ENCODE peak calls at places on chromosome 4, in eight cellular contexts. L, R, V, F, E, C, M and Q are unnamed samples.

GRCh38 chr4:93144644-93145043 is 683.9 kb upstream of the ATOH1 start:
- DNase-seq in L (no peak), R (no peak), V (no peak), F (no peak), E (no peak), C (no peak), M (no peak), Q (no peak)

GRCh38 chr4:129094347-129094746 is 1.0 kb upstream of the SCLT1 start:
- DNase-seq in L (peak), R (no peak), V (no peak), F (no peak), E (no peak), C (no peak), M (no peak), Q (no peak)

GRCh38 chr4:106868381-106869035 is 167.6 kb downstream of the DKK2 start:
- DNase-seq in L (no peak), R (no peak), V (peak), F (no peak), E (no peak), C (no peak), M (no peak), Q (no peak)

GRCh38 chr4:68951806-68952585 is 392 bp upstream of the UGT2A3 start:
- DNase-seq in L (no peak), R (no peak), V (no peak), F (no peak), E (no peak), C (no peak), M (no peak), Q (no peak)

GRCh38 chr4:10117424-10118354 is 1.1 kb upstream of the WDR1 start:
- DNase-seq in L (no peak), R (no peak), V (peak), F (peak), E (no peak), C (no peak), M (no peak), Q (no peak)

GRCh38 chr4:153549401-153549800 is 83.2 kb downstream of the TMEM131L start:
- DNase-seq in L (no peak), R (no peak), V (no peak), F (no peak), E (no peak), C (no peak), M (no peak), Q (no peak)

GRCh38 chr4:25757452-25757851 is 101.8 kb downstream of the SLC34A2 start:
- DNase-seq in L (no peak), R (no peak), V (no peak), F (no peak), E (no peak), C (no peak), M (no peak), Q (no peak)

GRCh38 chr4:56750231-56750630 is 69.1 kb upstream of the HOPX start:
- DNase-seq in L (peak), R (no peak), V (no peak), F (no peak), E (no peak), C (no peak), M (no peak), Q (no peak)

GRCh38 chr4:10096201-10096975 is 20.2 kb downstream of the WDR1 start:
- DNase-seq in L (peak), R (no peak), V (peak), F (peak), E (no peak), C (no peak), M (peak), Q (no peak)

GRCh38 chr4:80097395-80098177 is 24.6 kb upstream of the ANTXR2 start:
- DNase-seq in L (no peak), R (no peak), V (peak), F (no peak), E (no peak), C (no peak), M (no peak), Q (no peak)

GRCh38 chr4:10803944-10804343 is 119.4 kb upstream of the CLNK start:
- DNase-seq in L (no peak), R (no peak), V (no peak), F (no peak), E (no peak), C (no peak), M (no peak), Q (no peak)

GRCh38 chr4:160110891-160111290 is 1008.0 kb downstream of the RAPGEF2 start:
- DNase-seq in L (no peak), R (no peak), V (no peak), F (no peak), E (no peak), C (no peak), M (no peak), Q (no peak)

GRCh38 chr4:59762344-59762743 is 1437.8 kb upstream of the ADGRL3 start:
- DNase-seq in L (no peak), R (no peak), V (no peak), F (no peak), E (no peak), C (no peak), M (no peak), Q (no peak)

GRCh38 chr4:55635760-55636621 is at the start of gene NMU:
- DNase-seq in L (peak), R (peak), V (no peak), F (peak), E (no peak), C (peak), M (peak), Q (peak)
- TF ChIP-seq CTCF in L (peak), R (no peak), V (no peak), F (no peak), E (no peak), C (no peak), M (no peak), Q (no peak)

DNA sequence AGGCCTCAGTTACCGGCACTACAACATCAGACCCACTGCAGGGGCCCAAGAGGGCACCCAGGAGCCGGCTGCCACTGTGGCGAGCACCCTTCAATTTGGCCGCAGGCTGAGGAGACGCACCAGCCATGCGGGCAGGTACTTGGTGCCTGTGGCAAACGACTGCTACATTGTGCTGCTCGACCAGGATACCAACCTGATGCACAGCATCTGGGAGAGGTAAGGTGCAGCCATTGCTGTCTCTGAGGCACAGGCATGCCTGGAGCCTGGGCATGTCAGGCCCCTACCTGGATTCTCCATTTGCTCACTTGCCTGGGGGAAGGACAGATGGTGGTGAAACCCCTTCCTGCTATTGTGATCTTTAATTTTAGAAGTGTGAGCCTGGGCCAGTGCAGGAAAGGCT is 30.1 kb downstream of the MAN2B2 start:
- DNase-seq in L (no peak), R (no peak), V (no peak), F (no peak), E (no peak), C (no peak), M (no peak), Q (no peak)
- TF ChIP-seq CTCF in L (no peak), R (no peak), V (no peak), F (no peak), E (no peak), C (no peak), M (no peak), Q (no peak)

GRCh38 chr4:119627267-119628190 is 1.1 kb downstream of the PDE5A start:
- DNase-seq in L (peak), R (peak), V (peak), F (peak), E (peak), C (peak), M (peak), Q (peak)
- TF ChIP-seq CTCF in L (peak), R (no peak), V (no peak), F (peak), E (peak), C (peak), M (peak), Q (peak)

GRCh38 chr4:185566425-185566824 is 31.1 kb upstream of the PDLIM3 start:
- DNase-seq in L (no peak), R (no peak), V (no peak), F (no peak), E (no peak), C (no peak), M (peak), Q (no peak)

GRCh38 chr4:185565696-185566095 is 30.4 kb upstream of the PDLIM3 start:
- DNase-seq in L (no peak), R (no peak), V (no peak), F (no peak), E (no peak), C (no peak), M (no peak), Q (no peak)

GRCh38 chr4:185570727-185571126 is 35.4 kb upstream of the PDLIM3 start:
- DNase-seq in L (no peak), R (no peak), V (no peak), F (no peak), E (no peak), C (no peak), M (no peak), Q (no peak)

GRCh38 chr4:185566972-185567749 is 31.9 kb upstream of the PDLIM3 start:
- DNase-seq in L (no peak), R (no peak), V (peak), F (no peak), E (no peak), C (no peak), M (no peak), Q (no peak)

GRCh38 chr4:185567828-185568442 is 32.6 kb upstream of the PDLIM3 start:
- DNase-seq in L (no peak), R (no peak), V (peak), F (peak), E (peak), C (no peak), M (no peak), Q (no peak)
- TF ChIP-seq CTCF in L (no peak), R (no peak), V (no peak), F (no peak), E (no peak), C (no peak), M (no peak), Q (no peak)

GRCh38 chr4:54677416-54677815 is 19.7 kb downstream of the KIT start:
- DNase-seq in L (no peak), R (no peak), V (no peak), F (no peak), E (no peak), C (no peak), M (no peak), Q (no peak)
- TF ChIP-seq CTCF in L (no peak), R (no peak), V (no peak), F (no peak), E (no peak), C (no peak), M (no peak), Q (no peak)

DNA sequence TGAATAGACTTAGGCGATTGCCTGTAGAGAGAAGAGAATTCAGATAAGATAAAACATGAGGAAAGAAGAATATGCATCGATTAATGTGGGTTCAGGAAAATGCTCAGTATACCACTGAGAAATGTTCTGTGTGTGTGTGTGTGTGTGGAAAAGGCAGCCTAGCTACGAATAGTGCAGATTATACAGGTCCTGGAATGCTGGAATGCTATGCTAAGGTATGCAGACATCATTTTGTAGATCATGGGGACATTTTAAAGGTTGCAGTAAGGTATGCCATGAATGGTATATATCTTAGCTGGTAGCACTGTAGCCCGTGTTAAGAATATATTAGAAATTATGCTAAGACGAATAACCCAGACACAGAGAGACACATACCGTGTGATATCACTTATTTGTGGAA is 267.9 kb downstream of the TLL1 start:
- DNase-seq in L (no peak), R (no peak), V (no peak), F (no peak), E (no peak), C (no peak), M (no peak), Q (no peak)
- TF ChIP-seq CTCF in L (no peak), R (no peak), V (no peak), F (no peak), E (no peak), C (no peak), M (no peak), Q (no peak)